ENCODE peak calls at places on chromosomes 4 and X, in four cellular contexts. X is BE2C, O is tibial nerve, H is psoas muscle. F is an unnamed sample. For H3K9me3, the result is how much of the 10 kb centered on the place peaks cover.

GRCh38 chr4:44056721-44057151 is 391.9 kb downstream of the KCTD8 start:
- DNase-seq in X (peak), O (no peak), H (no peak), F (no peak)

GRCh38 chr4:95506264-95506663 is 42.5 kb downstream of the UNC5C start:
- DNase-seq in H (no peak), O (no peak), X (no peak), F (no peak)

GRCh38 chr4:5753766-5754528 is 42.9 kb downstream of the EVC start:
- DNase-seq in H (no peak), X (no peak), O (no peak), F (no peak)

GRCh38 chrX:132958086-132958703 is at the start of gene HS6ST2:
- DNase-seq in X (peak), O (no peak), H (peak), F (no peak)

GRCh38 chr4:18202510-18202909 is 181.0 kb upstream of the LCORL start:
- DNase-seq in X (no peak), O (no peak), H (no peak), F (no peak)

GRCh38 chr4:54484361-54484760 is 173.4 kb upstream of the KIT start:
- DNase-seq in O (no peak), X (no peak), H (no peak), F (no peak)

GRCh38 chr4:18421519-18421918 is 400.0 kb upstream of the LCORL start:
- DNase-seq in X (no peak), H (no peak), O (no peak), F (no peak)

GRCh38 chrX:122046815-122047214 is 999.4 kb downstream of the GLUD2 start:
- DNase-seq in O (no peak), H (no peak), X (no peak), F (no peak)

GRCh38 chrX:132444936-132445335 is 43.9 kb downstream of the MBNL3 start:
- DNase-seq in H (no peak), O (no peak), X (no peak), F (no peak)

GRCh38 chrX:134682081-134682480 is 23.8 kb upstream of the PLAC1 start:
- DNase-seq in H (no peak), O (no peak), X (no peak), F (no peak)

GRCh38 chr4:184420881-184421416 is 53.4 kb downstream of the IRF2 start:
- DNase-seq in H (no peak), X (no peak), O (no peak), F (no peak)

GRCh38 chr4:176380352-176381157 is 60.8 kb downstream of the SPCS3 start:
- DNase-seq in X (no peak), H (no peak), O (no peak), F (no peak)

GRCh38 chr4:68948044-68948743 is 3.4 kb downstream of the UGT2A3 start:
- DNase-seq in O (no peak), H (no peak), X (no peak), F (no peak)

GRCh38 chrX:68894513-68895338 is 65.9 kb downstream of the EFNB1 start:
- DNase-seq in X (peak), H (peak), O (peak), F (no peak)

GRCh38 chr4:63784822-63785221 is 624.4 kb downstream of the TECRL start:
- DNase-seq in O (no peak), X (no peak), H (no peak), F (no peak)

GRCh38 chr4:15753786-15754185 is 24.3 kb upstream of the CD38 start:
- DNase-seq in H (peak), O (no peak), X (no peak), F (no peak)

GRCh38 chr4:56552273-56552672 is 46.7 kb downstream of the ARL9 start:
- DNase-seq in H (no peak), O (no peak), X (no peak), F (no peak)

GRCh38 chr4:143396695-143397094 is 60.0 kb downstream of the GAB1 start:
- DNase-seq in O (no peak), X (no peak), H (no peak), F (no peak)

GRCh38 chr4:176995-177394 is 52.7 kb downstream of the ZNF718 start:
- DNase-seq in O (no peak), H (no peak), X (no peak), F (no peak)

GRCh38 chr4:175986-176385 is 51.7 kb downstream of the ZNF718 start:
- DNase-seq in X (no peak), H (no peak), O (no peak), F (no peak)

GRCh38 chr4:173666-174314 is 49.5 kb downstream of the ZNF718 start:
- DNase-seq in X (no peak), O (no peak), H (no peak), F (no peak)
- H3K9me3 ChIP-seq in X (under half), O (under half), H (half or more), F (under half)

GRCh38 chrX:120301960-120302359 is 9.3 kb downstream of the TMEM255A start:
- DNase-seq in H (no peak), X (no peak), O (no peak), F (no peak)

GRCh38 chrX:120299928-120300327 is 11.3 kb downstream of the TMEM255A start:
- DNase-seq in H (no peak), O (no peak), X (no peak), F (no peak)

GRCh38 chrX:120301497-120301896 is 9.8 kb downstream of the TMEM255A start:
- DNase-seq in O (no peak), H (no peak), X (no peak), F (no peak)

GRCh38 chrX:120304241-120304640 is 7.0 kb downstream of the TMEM255A start:
- DNase-seq in H (no peak), X (no peak), O (no peak), F (no peak)

GRCh38 chrX:120302434-120302833 is 8.8 kb downstream of the TMEM255A start:
- DNase-seq in X (no peak), H (no peak), O (no peak), F (no peak)
- H3K9me3 ChIP-seq in X (under half), H (under half), O (under half), F (under half)

DNA sequence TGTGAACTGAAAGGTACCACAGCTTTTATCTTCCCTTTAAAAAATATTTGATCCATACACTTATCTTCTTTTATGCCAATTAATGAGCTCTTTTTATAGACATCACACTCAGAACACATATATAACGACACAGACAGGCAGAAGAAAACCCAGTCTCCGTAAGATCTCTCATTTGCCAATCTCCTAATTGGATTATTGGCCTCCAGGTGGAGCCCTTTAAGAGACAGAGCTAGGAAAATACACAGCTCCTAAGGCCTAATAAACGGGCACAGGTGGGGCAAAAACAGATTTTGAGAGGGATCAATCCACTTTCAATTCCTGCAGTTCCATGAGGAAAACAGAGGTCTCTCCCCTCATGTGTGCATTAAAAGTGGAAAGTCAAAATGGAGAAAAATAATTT is 1495.4 kb downstream of the RPA4 start:
- DNase-seq in X (no peak), H (no peak), O (no peak), F (no peak)
- H3K9me3 ChIP-seq in X (under half), H (under half), O (under half), F (under half)

GRCh38 chr4:178241601-178242118 is 799.4 kb upstream of the AGA start:
- DNase-seq in X (no peak), H (no peak), O (no peak), F (no peak)

GRCh38 chr4:178242655-178243054 is 800.4 kb upstream of the AGA start:
- DNase-seq in X (no peak), H (no peak), O (no peak), F (no peak)

GRCh38 chr4:178244785-178245184 is 802.5 kb upstream of the AGA start:
- DNase-seq in X (no peak), O (no peak), H (no peak), F (no peak)

DNA sequence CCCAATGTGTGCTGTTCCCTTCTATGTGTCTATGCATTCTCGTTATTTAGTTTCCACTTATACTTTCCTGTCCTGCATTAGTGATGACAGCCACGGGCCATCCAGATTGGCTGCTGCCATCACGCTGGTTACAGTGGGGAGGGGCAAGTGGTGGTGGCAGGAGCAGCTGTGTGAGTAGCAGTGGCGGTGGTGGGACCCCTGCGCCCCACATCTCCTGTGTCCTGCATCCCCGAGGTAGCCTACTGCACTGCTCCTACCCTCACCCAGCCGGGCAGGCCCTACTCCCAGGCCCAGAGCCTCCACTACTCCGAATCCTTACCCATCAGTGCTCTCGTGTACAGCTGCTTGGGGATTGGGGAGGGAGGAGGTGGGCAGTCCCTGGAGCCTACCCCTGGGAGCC is 798.7 kb upstream of the AGA start:
- DNase-seq in H (no peak), O (no peak), X (peak), F (no peak)
- H3K9me3 ChIP-seq in H (under half), O (under half), X (under half), F (under half)

DNA sequence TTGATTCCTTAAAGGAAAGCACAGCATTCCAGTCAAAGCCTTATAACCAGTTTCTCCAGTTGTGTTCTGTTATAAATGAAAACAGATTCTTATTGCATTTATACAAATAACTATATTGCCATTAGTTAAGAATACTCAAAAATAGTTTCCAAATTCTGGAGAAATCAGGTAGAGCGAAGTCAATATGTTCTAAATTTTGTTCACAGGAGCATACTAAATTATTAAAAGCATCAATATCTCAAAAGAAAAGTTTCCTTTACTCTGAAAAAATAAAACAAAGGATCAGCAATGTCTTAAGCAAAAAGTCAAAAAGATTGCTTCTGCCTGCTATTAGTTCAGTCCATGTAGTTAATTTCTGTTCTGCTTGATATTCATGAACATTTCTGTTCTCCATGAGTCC is 39.7 kb downstream of the PGRMC2 start:
- DNase-seq in X (no peak), H (no peak), O (no peak), F (no peak)
- H3K9me3 ChIP-seq in X (under half), H (under half), O (under half), F (under half)

GRCh38 chr4:174940002-174940401 is 21.8 kb downstream of the ADAM29 start:
- DNase-seq in X (no peak), O (no peak), H (no peak), F (no peak)
- H3K9me3 ChIP-seq in X (under half), O (under half), H (under half), F (under half)

F was measured in T-helper 17 cell.